ENCODE peak calls at places on chromosome 15, in four cellular contexts. One of them, this sample, is unnamed.

GRCh38 chr15:78418239-78418638 is 19.8 kb upstream of the IREB2 start:
- DNase-seq in astrocyte of the spinal cord: no peak
- DNase-seq in neural crest cell: no peak
- DNase-seq in B cell: no peak
- DNase-seq in this sample: no peak

GRCh38 chr15:28191832-28192231 is 92.7 kb upstream of the OCA2 start:
- DNase-seq in neural crest cell: peak; percentile 68
- DNase-seq in B cell: no peak
- DNase-seq in astrocyte of the spinal cord: peak; percentile 85
- DNase-seq in this sample: no peak

GRCh38 chr15:67543348-67543718 is 830 bp downstream of the MAP2K5 start:
- DNase-seq in astrocyte of the spinal cord: no peak
- DNase-seq in neural crest cell: no peak
- DNase-seq in B cell: peak; percentile 24
- DNase-seq in this sample: no peak

GRCh38 chr15:88018865-88019626 is 237.5 kb downstream of the NTRK3 start:
- DNase-seq in neural crest cell: no peak
- DNase-seq in B cell: no peak
- DNase-seq in astrocyte of the spinal cord: peak; percentile 9
- DNase-seq in this sample: no peak

GRCh38 chr15:88512606-88513005 is 33.9 kb downstream of the DET1 start:
- DNase-seq in neural crest cell: no peak
- DNase-seq in B cell: no peak
- DNase-seq in astrocyte of the spinal cord: no peak
- DNase-seq in this sample: no peak

GRCh38 chr15:31283046-31283445 is 43.6 kb upstream of the KLF13 start:
- DNase-seq in neural crest cell: no peak
- DNase-seq in B cell: no peak
- DNase-seq in astrocyte of the spinal cord: no peak
- DNase-seq in this sample: no peak

GRCh38 chr15:41018534-41018933 is 65.3 kb downstream of the CHAC1 start:
- DNase-seq in neural crest cell: no peak
- DNase-seq in astrocyte of the spinal cord: peak; percentile 50
- DNase-seq in B cell: no peak
- DNase-seq in this sample: no peak

GRCh38 chr15:35321926-35322325 is 224.0 kb downstream of the DPH6 start:
- DNase-seq in B cell: no peak
- DNase-seq in astrocyte of the spinal cord: no peak
- DNase-seq in neural crest cell: no peak
- DNase-seq in this sample: no peak

GRCh38 chr15:61034793-61035710 is 194.1 kb downstream of the RORA start:
- DNase-seq in neural crest cell: no peak
- DNase-seq in astrocyte of the spinal cord: peak; percentile 82
- DNase-seq in B cell: no peak
- DNase-seq in this sample: no peak

DNA sequence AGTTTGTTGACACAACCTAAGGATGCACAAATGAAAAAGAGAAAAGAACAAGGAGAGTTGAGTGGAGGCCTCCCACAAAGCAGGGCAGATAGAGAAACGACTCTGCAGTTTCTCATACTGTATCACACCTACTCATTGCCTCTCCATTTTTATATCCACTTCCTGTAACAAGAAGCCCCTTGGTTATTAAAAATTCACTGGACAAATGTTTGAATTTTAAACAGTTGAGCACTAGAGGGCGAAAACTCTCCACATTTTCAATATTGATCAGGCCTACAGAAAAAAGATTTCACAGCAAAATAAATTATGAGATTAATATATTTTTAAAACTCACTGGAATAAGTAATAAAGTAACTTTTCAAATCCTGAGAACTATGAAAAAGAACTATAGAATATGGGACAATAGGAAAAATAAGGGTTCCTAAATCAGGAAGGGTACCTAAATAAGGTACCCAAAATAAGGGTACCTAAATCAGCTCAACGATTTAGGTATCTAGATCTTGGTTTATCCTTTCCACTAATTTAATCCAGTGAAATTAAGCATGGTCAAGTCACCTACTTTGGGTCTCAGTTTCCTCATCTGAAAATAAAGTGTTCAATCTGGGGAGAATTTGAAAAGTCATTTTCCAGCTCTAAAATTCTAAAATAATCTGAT is 47.0 kb upstream of the PPIB start:
- DNase-seq in neural crest cell: no peak
- DNase-seq in B cell: no peak
- DNase-seq in astrocyte of the spinal cord: peak; percentile 65
- DNase-seq in this sample: no peak
- TF ChIP-seq CTCF in neural crest cell: peak; percentile 70
- TF ChIP-seq CTCF in B cell: peak; percentile 60
- TF ChIP-seq CTCF in astrocyte of the spinal cord: peak; percentile 38
- TF ChIP-seq CTCF in this sample: peak; percentile 43

DNA sequence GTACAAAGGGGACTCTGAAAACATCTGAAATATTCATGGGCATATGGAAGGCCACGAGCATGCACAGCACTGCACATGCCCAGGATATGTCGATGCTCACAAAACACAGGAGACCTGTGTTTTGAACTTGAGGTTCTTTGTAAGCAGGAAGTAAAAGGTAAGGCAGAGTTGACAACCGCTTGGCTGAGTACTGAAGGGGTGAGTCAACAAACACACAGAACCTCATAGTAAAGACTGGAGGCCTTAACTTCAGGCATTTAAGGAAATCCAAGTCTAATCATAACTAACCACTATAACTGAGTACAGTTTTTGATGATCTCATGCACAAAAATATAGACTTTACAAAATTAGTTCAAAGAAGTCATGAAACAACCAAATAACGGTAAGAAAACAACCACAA is 80.6 kb downstream of the MYO9A start:
- DNase-seq in neural crest cell: no peak
- DNase-seq in B cell: no peak
- DNase-seq in astrocyte of the spinal cord: peak; percentile 13
- DNase-seq in this sample: no peak
- TF ChIP-seq CTCF in neural crest cell: no peak
- TF ChIP-seq CTCF in B cell: no peak
- TF ChIP-seq CTCF in astrocyte of the spinal cord: no peak
- TF ChIP-seq CTCF in this sample: no peak

GRCh38 chr15:27088584-27089232 is 117.7 kb downstream of the GABRG3 start:
- DNase-seq in astrocyte of the spinal cord: no peak
- DNase-seq in neural crest cell: no peak
- DNase-seq in B cell: no peak
- DNase-seq in this sample: no peak
- TF ChIP-seq CTCF in astrocyte of the spinal cord: no peak
- TF ChIP-seq CTCF in neural crest cell: no peak
- TF ChIP-seq CTCF in B cell: no peak
- TF ChIP-seq CTCF in this sample: no peak

DNA sequence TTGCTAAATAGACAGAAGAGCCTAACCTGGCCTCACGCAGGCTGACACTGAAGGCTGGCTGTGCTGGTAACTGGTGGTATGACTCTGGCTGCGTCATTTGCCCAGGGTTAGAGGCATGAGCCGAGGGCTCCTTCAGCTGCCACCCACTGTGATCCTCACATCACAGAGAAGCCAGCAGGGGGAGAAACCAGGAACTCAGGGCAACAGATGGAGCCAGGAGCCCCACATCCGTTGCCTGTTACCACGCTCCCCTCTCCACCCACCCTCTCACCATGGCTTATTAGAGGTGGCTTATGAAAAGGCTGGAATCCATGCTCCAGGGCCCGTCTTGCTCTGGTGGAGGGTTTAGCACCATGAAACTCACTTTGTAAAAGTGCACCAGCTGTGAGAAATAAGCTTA is 60.7 kb downstream of the ASB7 start:
- DNase-seq in astrocyte of the spinal cord: no peak
- DNase-seq in B cell: no peak
- DNase-seq in neural crest cell: no peak
- DNase-seq in this sample: no peak
- TF ChIP-seq CTCF in astrocyte of the spinal cord: peak; percentile 44
- TF ChIP-seq CTCF in B cell: no peak
- TF ChIP-seq CTCF in neural crest cell: peak; percentile 16
- TF ChIP-seq CTCF in this sample: no peak

GRCh38 chr15:43510230-43511011 is 7.0 kb upstream of the MAP1A start:
- DNase-seq in neural crest cell: peak; percentile 95
- DNase-seq in astrocyte of the spinal cord: peak; percentile 100
- DNase-seq in B cell: peak; percentile 92
- DNase-seq in this sample: peak; percentile 95
- TF ChIP-seq CTCF in neural crest cell: peak; percentile 53
- TF ChIP-seq CTCF in astrocyte of the spinal cord: peak; percentile 50
- TF ChIP-seq CTCF in B cell: peak; percentile 12
- TF ChIP-seq CTCF in this sample: no peak

DNA sequence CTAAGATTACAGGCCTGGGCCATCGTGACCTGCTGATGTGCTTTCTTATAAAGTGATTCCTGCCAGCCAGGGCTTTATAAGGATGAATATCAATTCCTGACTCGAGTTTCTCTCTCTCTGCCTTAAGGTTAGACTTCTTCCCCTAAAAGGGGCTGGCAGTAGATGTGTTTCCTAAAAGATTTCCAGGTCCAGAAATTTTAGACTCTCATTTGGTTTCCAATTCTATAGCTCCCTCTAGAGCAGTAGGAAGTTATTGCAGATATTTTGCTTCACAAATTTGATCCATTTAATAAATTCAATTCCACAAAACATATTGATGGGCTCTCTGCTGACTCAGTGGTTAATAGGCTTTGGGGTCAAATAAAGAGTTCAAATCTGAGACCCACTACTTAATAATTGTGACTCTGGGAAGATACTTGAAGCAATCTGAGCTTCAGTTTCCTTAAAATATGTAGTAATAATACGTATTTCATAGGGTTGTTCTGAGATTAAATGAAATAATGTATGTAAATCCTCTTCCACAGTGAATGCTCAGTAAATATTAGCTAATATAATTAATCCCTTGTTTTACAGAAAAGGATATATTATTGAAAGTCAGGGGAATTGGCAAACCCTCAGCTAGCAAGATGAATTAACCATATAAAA is 2.1 kb downstream of the TRIM69 start:
- DNase-seq in astrocyte of the spinal cord: peak; percentile 67
- DNase-seq in neural crest cell: no peak
- DNase-seq in B cell: peak; percentile 40
- DNase-seq in this sample: no peak
- TF ChIP-seq CTCF in astrocyte of the spinal cord: peak; percentile 68
- TF ChIP-seq CTCF in neural crest cell: peak; percentile 75
- TF ChIP-seq CTCF in B cell: peak; percentile 90
- TF ChIP-seq CTCF in this sample: peak; percentile 91

DNA sequence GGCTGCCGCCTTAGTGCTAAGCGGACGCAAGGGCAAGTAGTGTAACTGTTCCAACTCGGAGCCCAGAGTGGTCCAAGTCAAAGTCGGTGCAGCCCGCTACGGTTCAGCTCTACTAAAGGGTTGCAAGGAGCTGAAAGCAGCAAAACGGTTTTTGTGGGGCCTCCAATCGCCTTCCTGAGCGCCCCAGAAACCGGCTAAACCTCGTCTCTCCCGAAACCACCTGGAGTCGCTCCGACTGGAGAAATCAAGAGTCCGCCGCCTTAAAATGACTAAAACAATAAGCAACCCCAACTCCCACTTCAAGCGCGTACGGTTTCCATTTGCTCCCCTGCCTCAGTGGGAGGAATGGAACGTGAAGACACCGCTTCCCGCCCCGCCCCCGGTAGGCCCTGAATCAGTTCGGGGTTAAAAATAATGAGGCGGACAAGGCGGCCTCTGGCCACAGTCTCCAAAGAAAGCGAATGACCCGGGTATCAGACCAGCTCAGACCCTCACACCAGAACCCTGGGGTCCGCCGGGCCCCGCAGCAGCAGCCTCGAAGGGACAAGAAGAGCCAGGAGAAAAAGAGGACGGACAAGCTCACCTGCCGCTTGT is 400 bp downstream of the SEC11A start:
- DNase-seq in neural crest cell: peak; percentile 9
- DNase-seq in astrocyte of the spinal cord: peak; percentile 43
- DNase-seq in B cell: no peak
- DNase-seq in this sample: no peak
- TF ChIP-seq CTCF in neural crest cell: no peak
- TF ChIP-seq CTCF in astrocyte of the spinal cord: no peak
- TF ChIP-seq CTCF in B cell: no peak
- TF ChIP-seq CTCF in this sample: no peak

GRCh38 chr15:37135225-37135624 is 34.9 kb upstream of the MEIS2 start:
- DNase-seq in B cell: no peak
- DNase-seq in neural crest cell: no peak
- DNase-seq in astrocyte of the spinal cord: no peak
- DNase-seq in this sample: no peak
- TF ChIP-seq CTCF in B cell: peak; percentile 2
- TF ChIP-seq CTCF in neural crest cell: peak; percentile 41
- TF ChIP-seq CTCF in astrocyte of the spinal cord: peak; percentile 37
- TF ChIP-seq CTCF in this sample: no peak

GRCh38 chr15:101718896-101719295 is 5.4 kb downstream of the TARS3 start:
- DNase-seq in B cell: no peak
- DNase-seq in astrocyte of the spinal cord: no peak
- DNase-seq in neural crest cell: no peak
- DNase-seq in this sample: no peak
- TF ChIP-seq CTCF in B cell: no peak
- TF ChIP-seq CTCF in astrocyte of the spinal cord: no peak
- TF ChIP-seq CTCF in neural crest cell: no peak
- TF ChIP-seq CTCF in this sample: no peak